ENCODE peak calls at places on chromosome 3, in eight cellular contexts. Z is AG04449, S is heart right ventricle, Q is choroid plexus epithelial cell, C is esophagus squamous epithelium, Y is brain microvascular endothelial cell, W is osteoblast, R is lower lobe of right lung. X is an unnamed sample.

GRCh38 chr3:111373239-111373638 is 168.8 kb upstream of the CD96 start:
- DNase-seq in S (no peak), C (no peak), R (no peak), W (no peak), Y (no peak), Z (no peak), Q (no peak), X (no peak)

GRCh38 chr3:123089611-123090301 is 22.9 kb downstream of the PDIA5 start:
- DNase-seq in Y (no peak), C (no peak), S (peak), Q (no peak), Z (no peak), W (no peak), R (peak), X (no peak)

GRCh38 chr3:16896094-16896627 is 11.4 kb downstream of the PLCL2 start:
- DNase-seq in W (no peak), C (no peak), Y (no peak), R (no peak), Z (no peak), S (no peak), Q (no peak), X (no peak)

GRCh38 chr3:108835101-108835500 is 12.5 kb downstream of the TRAT1 start:
- DNase-seq in R (no peak), W (no peak), C (no peak), Y (no peak), Z (no peak), S (no peak), Q (no peak), X (peak)

GRCh38 chr3:21750291-21750690 is 719 bp downstream of the ZNF385D start:
- DNase-seq in W (peak), Q (peak), S (no peak), Y (peak), R (no peak), Z (no peak), C (no peak), X (no peak)

GRCh38 chr3:45208587-45208986 is 17.5 kb downstream of the TMEM158 start:
- DNase-seq in W (no peak), S (no peak), R (no peak), Z (no peak), Y (no peak), Q (no peak), C (no peak), X (no peak)

GRCh38 chr3:99332726-99333125 is 305.7 kb upstream of the COL8A1 start:
- DNase-seq in Z (peak), Y (peak), W (peak), R (no peak), S (no peak), C (no peak), Q (peak), X (no peak)

GRCh38 chr3:29764603-29765254 is 483.9 kb downstream of the RBMS3 start:
- DNase-seq in Q (peak), Y (peak), W (no peak), R (no peak), Z (peak), C (no peak), S (peak), X (peak)

GRCh38 chr3:45480218-45480617 is 91.8 kb downstream of the LARS2 start:
- DNase-seq in Y (no peak), Z (no peak), R (no peak), S (no peak), C (no peak), Q (no peak), W (no peak), X (no peak)

GRCh38 chr3:36763111-36763849 is 1.1 kb downstream of the DCLK3 start:
- DNase-seq in Q (no peak), C (no peak), Y (no peak), Z (no peak), S (no peak), W (no peak), R (no peak), X (no peak)

GRCh38 chr3:36696799-36697198 is 67.6 kb downstream of the DCLK3 start:
- DNase-seq in Z (no peak), Q (no peak), Y (no peak), W (no peak), R (no peak), C (no peak), S (no peak), X (no peak)

GRCh38 chr3:45964139-45964538 is 20.9 kb downstream of the CXCR6 start:
- DNase-seq in Y (no peak), R (no peak), Q (no peak), S (no peak), Z (no peak), C (no peak), W (no peak), X (no peak)

GRCh38 chr3:142866841-142867631 is 21.8 kb downstream of the PCOLCE2 start:
- DNase-seq in W (no peak), R (no peak), Q (peak), Y (no peak), C (no peak), S (no peak), Z (no peak), X (no peak)

GRCh38 chr3:41697702-41698101 is 264.2 kb downstream of the ULK4 start:
- DNase-seq in Q (no peak), C (no peak), R (no peak), W (no peak), Z (no peak), Y (no peak), S (no peak), X (no peak)

GRCh38 chr3:188152660-188153497 is 1.1 kb upstream of the LPP start:
- DNase-seq in R (peak), Q (peak), Y (peak), W (peak), S (no peak), C (no peak), Z (no peak), X (peak)

GRCh38 chr3:79202471-79203143 is 565.2 kb downstream of the ROBO1 start:
- DNase-seq in R (no peak), Q (no peak), C (no peak), Z (no peak), S (no peak), W (no peak), Y (no peak), X (no peak)

GRCh38 chr3:177262396-177262795 is 65.1 kb upstream of the TBL1XR1 start:
- DNase-seq in Y (peak), R (no peak), C (no peak), Z (no peak), Q (peak), W (no peak), S (no peak), X (no peak)

GRCh38 chr3:58163234-58163633 is 47.5 kb downstream of the DNASE1L3 start:
- DNase-seq in Q (peak), C (no peak), R (no peak), W (no peak), Z (no peak), Y (no peak), S (peak), X (no peak)

GRCh38 chr3:73086071-73086494 is 24.6 kb downstream of the EBLN2 start:
- DNase-seq in Z (no peak), C (no peak), Y (peak), S (peak), Q (peak), W (peak), R (no peak), X (no peak)

GRCh38 chr3:174949523-174949922 is 90.4 kb downstream of the NAALADL2 start:
- DNase-seq in W (peak), Y (peak), Q (peak), C (no peak), Z (peak), R (no peak), S (no peak), X (peak)

GRCh38 chr3:69161587-69162196 is 39.3 kb upstream of the LMOD3 start:
- DNase-seq in W (no peak), Q (peak), C (no peak), Z (no peak), Y (peak), R (no peak), S (peak), X (no peak)

GRCh38 chr3:17077614-17078013 is 192.9 kb downstream of the PLCL2 start:
- DNase-seq in C (no peak), S (peak), W (peak), Y (no peak), Q (no peak), Z (no peak), R (no peak), X (no peak)

GRCh38 chr3:43161684-43162512 is 56.0 kb upstream of the POMGNT2 start:
- DNase-seq in Z (peak), Y (peak), W (peak), R (no peak), Q (peak), C (no peak), S (no peak), X (peak)

GRCh38 chr3:197376735-197377555 is 78.5 kb upstream of the DLG1 start:
- DNase-seq in R (no peak), Z (no peak), Y (no peak), Q (no peak), W (no peak), S (no peak), C (no peak), X (no peak)

GRCh38 chr3:72549819-72550581 is 298.2 kb downstream of the SHQ1 start:
- DNase-seq in Z (no peak), C (no peak), Y (no peak), Q (no peak), R (no peak), S (no peak), W (no peak), X (no peak)

GRCh38 chr3:188077160-188077812 is 76.7 kb upstream of the LPP start:
- DNase-seq in C (no peak), Z (no peak), Y (no peak), S (no peak), R (no peak), W (no peak), Q (peak), X (no peak)

GRCh38 chr3:54032598-54032997 is 89.8 kb upstream of the CACNA2D3 start:
- DNase-seq in Q (no peak), S (no peak), C (no peak), Z (no peak), W (no peak), Y (no peak), R (no peak), X (no peak)

GRCh38 chr3:23324745-23325144 is 121.6 kb downstream of the UBE2E2 start:
- DNase-seq in R (no peak), Z (no peak), Q (peak), W (no peak), C (no peak), Y (peak), S (no peak), X (peak)

GRCh38 chr3:190526787-190527767 is 13.2 kb downstream of the IL1RAP start:
- DNase-seq in R (no peak), Q (peak), Z (no peak), C (no peak), W (no peak), S (no peak), Y (no peak), X (no peak)

GRCh38 chr3:97684490-97684889 is 80.1 kb upstream of the ARL6 start:
- DNase-seq in Z (no peak), S (no peak), Y (no peak), W (no peak), Q (no peak), R (no peak), C (no peak), X (no peak)

GRCh38 chr3:168002786-168003368 is 92.8 kb downstream of the GOLIM4 start:
- DNase-seq in W (no peak), Z (no peak), Q (peak), S (no peak), R (no peak), C (no peak), Y (peak), X (no peak)

GRCh38 chr3:67362686-67363085 is 291.7 kb downstream of the SUCLG2 start:
- DNase-seq in R (no peak), Z (no peak), S (no peak), W (no peak), Q (peak), Y (peak), C (no peak), X (no peak)

GRCh38 chr3:184300377-184300717 is 1.3 kb downstream of the PSMD2 start:
- DNase-seq in Y (peak), Z (no peak), Q (peak), W (peak), C (no peak), S (no peak), R (no peak), X (no peak)
- H3K4me3 ChIP-seq in Y (peak), Z (peak), Q (peak), W (peak), C (no peak), S (no peak), R (peak), X (peak)

DNA sequence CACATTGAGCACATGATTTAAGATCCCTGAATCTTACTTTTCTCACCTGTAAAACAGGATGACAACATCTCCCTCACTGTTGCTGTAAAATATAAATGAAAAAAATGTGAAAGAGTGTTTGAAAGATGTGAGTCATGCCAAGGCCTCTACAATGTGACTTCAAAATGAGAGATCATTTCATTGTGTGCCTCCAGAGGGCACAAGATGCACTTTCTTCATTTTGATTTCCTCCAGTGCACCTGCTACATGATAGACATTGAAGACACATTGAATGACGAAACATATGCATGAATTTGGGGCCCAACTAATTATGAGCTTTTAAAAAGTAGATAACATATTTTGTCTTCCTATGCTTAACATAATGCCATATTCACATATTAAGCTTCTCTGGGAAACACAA is 170.3 kb downstream of the MOBP start:
- DNase-seq in S (no peak), C (no peak), W (no peak), Q (peak), R (no peak), Z (no peak), Y (peak), X (peak)
- TF ChIP-seq CTCF in S (peak), C (no peak), W (peak), Q (peak), R (no peak), Z (peak), Y (peak), X (peak)

GRCh38 chr3:169146112-169146665 is 517.3 kb downstream of the MECOM start:
- DNase-seq in Q (peak), C (no peak), Y (peak), W (no peak), Z (no peak), R (peak), S (peak), X (no peak)
- H3K4me3 ChIP-seq in Q (peak), C (peak), Y (peak), W (peak), Z (peak), R (peak), S (peak), X (peak)

GRCh38 chr3:48088056-48088748 is 72.0 kb upstream of the MAP4 start:
- DNase-seq in Q (no peak), Y (peak), W (no peak), Z (no peak), R (no peak), C (no peak), S (peak), X (no peak)
- TF ChIP-seq CTCF in Q (no peak), Y (no peak), W (no peak), Z (no peak), R (no peak), C (no peak), S (no peak), X (no peak)

GRCh38 chr3:40452876-40453730 is 4.0 kb upstream of the RPL14 start:
- DNase-seq in Y (peak), C (peak), S (peak), Q (peak), Z (peak), W (peak), R (peak), X (peak)

GRCh38 chr3:40452562-40452875 is 4.6 kb upstream of the RPL14 start:
- DNase-seq in C (no peak), Q (no peak), Y (no peak), R (no peak), Z (no peak), S (no peak), W (no peak), X (no peak)

GRCh38 chr3:40451551-40451950 is 5.6 kb upstream of the RPL14 start:
- DNase-seq in W (no peak), Z (no peak), R (no peak), C (no peak), Y (no peak), S (no peak), Q (no peak), X (no peak)

GRCh38 chr3:40450438-40450837 is 6.7 kb upstream of the RPL14 start:
- DNase-seq in W (no peak), R (no peak), Q (no peak), Z (no peak), Y (no peak), S (no peak), C (no peak), X (no peak)

DNA sequence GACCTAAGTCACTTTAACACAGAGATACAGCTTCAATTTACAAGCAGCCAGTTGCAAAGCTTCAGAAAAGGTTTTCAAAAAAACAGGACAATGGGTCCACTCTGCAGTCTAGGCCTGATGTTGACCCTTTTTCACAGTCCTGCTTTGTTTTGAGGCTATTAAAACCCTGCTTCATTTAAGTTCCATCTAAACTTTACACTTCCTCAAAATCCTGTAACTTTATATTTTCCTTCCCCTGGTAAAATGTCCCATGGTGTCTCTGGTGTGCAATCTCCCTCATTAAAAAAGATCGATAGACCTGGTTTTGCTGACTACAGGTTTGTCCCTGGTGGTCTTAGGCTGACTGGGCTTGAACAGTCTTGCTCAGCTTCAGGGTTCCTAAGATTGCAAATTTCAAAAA is 5.1 kb upstream of the RPL14 start:
- DNase-seq in Y (no peak), C (no peak), R (no peak), W (no peak), Z (no peak), Q (no peak), S (no peak), X (no peak)
- H3K4me3 ChIP-seq in Y (no peak), C (peak), R (peak), W (peak), Z (peak), Q (no peak), S (no peak), X (peak)

GRCh38 chr3:55518451-55518850 is 31.3 kb upstream of the WNT5A start:
- DNase-seq in S (no peak), Q (no peak), R (no peak), Y (no peak), C (no peak), W (no peak), Z (no peak), X (no peak)

GRCh38 chr3:55516391-55517030 is 29.4 kb upstream of the WNT5A start:
- DNase-seq in Q (no peak), R (no peak), C (no peak), S (no peak), W (no peak), Z (no peak), Y (no peak), X (no peak)

GRCh38 chr3:55514962-55515361 is 27.9 kb upstream of the WNT5A start:
- DNase-seq in C (no peak), Q (no peak), S (no peak), W (no peak), R (no peak), Y (no peak), Z (no peak), X (no peak)

GRCh38 chr3:55512586-55513343 is 25.7 kb upstream of the WNT5A start:
- DNase-seq in Q (no peak), R (no peak), C (no peak), Z (no peak), S (no peak), W (no peak), Y (no peak), X (no peak)

DNA sequence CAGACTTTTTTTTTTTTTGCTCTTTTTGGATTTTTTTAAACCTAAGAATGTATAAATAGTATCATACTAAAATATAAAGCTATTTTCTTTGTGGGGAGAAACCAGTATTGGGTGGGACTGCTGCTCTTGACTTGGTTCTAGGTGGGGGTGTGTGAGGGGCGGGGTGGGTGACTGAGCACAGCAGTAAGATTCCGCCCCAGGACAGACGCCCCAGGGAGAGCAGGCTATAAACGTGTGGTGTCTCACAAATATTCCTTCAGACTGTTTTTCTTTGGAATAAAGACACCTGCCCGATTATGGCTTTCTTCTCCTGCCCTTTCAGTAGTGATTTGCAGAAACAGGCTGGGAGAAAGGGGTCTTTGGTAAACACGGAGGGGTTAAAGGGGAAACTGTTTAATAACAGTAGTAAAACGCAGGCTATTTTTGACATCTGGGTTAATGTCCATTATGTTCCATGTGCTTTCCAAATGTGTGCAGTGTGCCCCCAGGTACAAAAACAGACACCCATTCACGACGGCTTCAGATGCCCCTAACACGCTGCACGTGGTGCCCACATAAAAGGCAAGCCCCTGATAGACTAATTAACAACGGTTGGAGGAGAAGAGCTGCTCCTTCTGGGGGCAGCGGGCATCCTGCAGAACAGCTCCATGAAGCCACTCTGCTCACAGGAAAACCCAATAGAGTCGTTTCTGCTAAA is 28.6 kb upstream of the WNT5A start:
- DNase-seq in Z (no peak), Y (no peak), R (no peak), Q (no peak), W (no peak), C (no peak), S (no peak), X (no peak)
- TF ChIP-seq CTCF in Z (no peak), Y (no peak), R (no peak), Q (no peak), W (no peak), C (no peak), S (no peak), X (no peak)

GRCh38 chr3:89300519-89300918 is 193.1 kb downstream of the EPHA3 start:
- DNase-seq in Q (peak), S (no peak), Z (no peak), Y (no peak), R (no peak), C (no peak), W (no peak), X (no peak)
- H3K4me3 ChIP-seq in Q (no peak), S (no peak), Z (no peak), Y (no peak), R (no peak), C (no peak), W (no peak), X (no peak)

GRCh38 chr3:49700453-49701128 is 11.2 kb downstream of the RNF123 start:
- DNase-seq in Y (no peak), R (no peak), S (no peak), C (no peak), W (peak), Q (no peak), Z (no peak), X (no peak)
- TF ChIP-seq CTCF in Y (peak), R (no peak), S (no peak), C (no peak), W (no peak), Q (peak), Z (no peak), X (peak)

DNA sequence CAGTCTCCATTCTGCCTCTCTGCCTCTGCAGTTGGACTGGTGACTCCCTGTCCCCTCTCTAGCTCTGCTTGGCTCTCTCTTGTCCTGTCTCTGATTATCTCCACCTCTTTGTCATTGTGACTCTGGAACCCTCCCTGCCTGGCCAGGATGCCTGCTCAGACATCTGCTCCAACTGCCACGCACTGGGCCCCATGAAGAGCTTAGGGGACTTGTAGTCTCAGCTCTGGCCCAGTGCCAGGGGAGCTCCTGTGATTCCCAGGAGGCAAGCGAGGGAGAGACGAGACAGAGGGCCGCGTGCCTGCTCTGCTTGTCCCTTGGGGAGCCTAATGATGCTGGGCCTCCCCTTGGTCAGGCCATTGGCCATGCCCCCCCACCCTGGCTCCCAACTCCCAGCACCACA is 26.2 kb upstream of the RPL29 start:
- DNase-seq in Y (no peak), Z (no peak), R (no peak), W (no peak), S (peak), C (no peak), Q (no peak), X (no peak)
- H3K4me3 ChIP-seq in Y (no peak), Z (no peak), R (no peak), W (no peak), S (no peak), C (no peak), Q (no peak), X (no peak)

GRCh38 chr3:181278468-181279238 is 289.1 kb upstream of the DNAJC19 start:
- DNase-seq in W (no peak), Q (peak), R (no peak), Y (no peak), S (no peak), C (no peak), Z (no peak), X (no peak)
- TF ChIP-seq CTCF in W (no peak), Q (no peak), R (peak), Y (peak), S (peak), C (no peak), Z (no peak), X (peak)